ENCODE peak calls at places on chromosomes 3 and 15, in five cellular contexts. W is spleen, Z is adrenal gland, I is psoas muscle, V is testis. Q is an unnamed sample.

GRCh38 chr3:189099505-189100290 is 72.1 kb upstream of the TPRG1 start:
- DNase-seq in Z (peak; percentile 22), I (peak; percentile 68), V (peak; percentile 68), W (no peak), Q (peak; percentile 50)

GRCh38 chr3:42117175-42118008 is 26.2 kb downstream of the TRAK1 start:
- DNase-seq in W (no peak), V (peak; percentile 62), I (peak; percentile 74), Z (peak; percentile 43), Q (peak; percentile 53)

GRCh38 chr3:4474683-4475490 is 7.8 kb upstream of the SUMF1 start:
- DNase-seq in I (no peak), Z (peak; percentile 67), V (peak; percentile 43), W (no peak), Q (peak; percentile 26)

GRCh38 chr3:156341831-156342416 is 213.0 kb downstream of the SSR3 start:
- DNase-seq in I (no peak), W (no peak), V (no peak), Z (no peak), Q (no peak)

GRCh38 chr3:174202561-174202960 is 656.6 kb upstream of the NAALADL2 start:
- DNase-seq in W (no peak), Z (no peak), V (no peak), I (no peak), Q (no peak)

GRCh38 chr3:196557236-196557635 is 11.1 kb downstream of the WDR53 start:
- DNase-seq in W (no peak), Z (no peak), V (no peak), I (no peak), Q (no peak)

GRCh38 chr3:4674216-4674615 is 181.1 kb downstream of the ITPR1 start:
- DNase-seq in Z (no peak), V (no peak), W (no peak), I (no peak), Q (no peak)

GRCh38 chr3:29644261-29644660 is 363.4 kb downstream of the RBMS3 start:
- DNase-seq in I (no peak), W (no peak), Z (no peak), V (no peak), Q (no peak)

GRCh38 chr3:115671761-115672455 is 48.6 kb downstream of the GAP43 start:
- DNase-seq in I (no peak), Z (peak; percentile 26), V (no peak), W (no peak), Q (no peak)

GRCh38 chr15:44492040-44492439 is 44.9 kb upstream of the EIF3J start:
- DNase-seq in Z (no peak), W (no peak), V (no peak), I (no peak), Q (no peak)

GRCh38 chr3:127209840-127210653 is 17.1 kb downstream of the PRR23E start:
- DNase-seq in Z (no peak), V (no peak), W (peak; percentile 68), I (no peak), Q (no peak)

GRCh38 chr15:57218826-57219576 is 157.3 kb upstream of the CGNL1 start:
- DNase-seq in Z (no peak), I (no peak), W (no peak), V (no peak), Q (no peak)

GRCh38 chr3:17052348-17052747 is 167.6 kb downstream of the PLCL2 start:
- DNase-seq in I (no peak), Z (no peak), V (no peak), W (no peak), Q (no peak)

GRCh38 chr3:157606392-157607197 is 103.4 kb upstream of the VEPH1 start:
- DNase-seq in Z (peak; percentile 67), I (peak; percentile 65), W (no peak), V (peak; percentile 75), Q (peak; percentile 33)

GRCh38 chr15:33283603-33284002 is 27.2 kb upstream of the RYR3 start:
- DNase-seq in W (no peak), V (no peak), Z (no peak), I (no peak), Q (no peak)

GRCh38 chr3:43190682-43191081 is 84.8 kb upstream of the POMGNT2 start:
- DNase-seq in Z (no peak), W (no peak), V (no peak), I (no peak), Q (no peak)

GRCh38 chr3:125115640-125116039 is 59.8 kb upstream of the HEG1 start:
- DNase-seq in V (peak; percentile 37), W (no peak), I (no peak), Z (peak; percentile 46), Q (peak; percentile 26)

GRCh38 chr3:56616479-56617006 is 59.6 kb downstream of the CCDC66 start:
- DNase-seq in W (no peak), Z (no peak), I (no peak), V (no peak), Q (no peak)

GRCh38 chr3:197458179-197458707 is 97.5 kb downstream of the BDH1 start:
- DNase-seq in V (peak; percentile 57), W (peak; percentile 21), Z (no peak), I (no peak), Q (no peak)

DNA sequence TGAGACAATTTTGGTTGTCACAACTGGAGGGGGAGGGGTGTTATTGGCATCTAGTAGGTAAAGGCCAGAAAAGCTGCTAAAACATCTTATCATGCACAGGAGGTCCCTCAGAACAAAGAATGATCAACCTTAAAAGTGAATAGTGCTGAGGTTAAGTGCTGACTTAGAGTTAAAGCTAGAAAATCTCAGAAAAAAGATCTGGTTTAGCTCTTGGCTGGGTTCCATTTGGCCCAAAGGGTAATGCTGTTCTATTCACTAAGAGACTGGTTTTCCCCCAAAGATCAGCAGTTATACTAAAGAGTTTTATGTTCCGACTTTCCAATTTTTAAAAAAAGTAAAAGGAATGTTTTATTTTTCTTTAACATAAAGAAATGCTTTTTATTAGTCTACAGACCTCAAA is 15.6 kb downstream of the DCBLD2 start:
- DNase-seq in Z (no peak), W (no peak), V (no peak), I (no peak), Q (no peak)
- H3K4me1 ChIP-seq in Z (peaks cover 38% of the 10 kb centered on the region), W (no peaks in the 10 kb centered on the region), V (peaks cover 42% of the 10 kb centered on the region), I (peaks cover 17% of the 10 kb centered on the region), Q (peaks cover 77% of the 10 kb centered on the region)

GRCh38 chr3:187044871-187045552 is 94.3 kb downstream of the RPL39L start:
- DNase-seq in W (no peak), Z (peak; percentile 30), V (no peak), I (no peak), Q (peak; percentile 69)
- TF ChIP-seq CTCF in W (no peak), Z (no peak), V (no peak), I (no peak), Q (no peak)

DNA sequence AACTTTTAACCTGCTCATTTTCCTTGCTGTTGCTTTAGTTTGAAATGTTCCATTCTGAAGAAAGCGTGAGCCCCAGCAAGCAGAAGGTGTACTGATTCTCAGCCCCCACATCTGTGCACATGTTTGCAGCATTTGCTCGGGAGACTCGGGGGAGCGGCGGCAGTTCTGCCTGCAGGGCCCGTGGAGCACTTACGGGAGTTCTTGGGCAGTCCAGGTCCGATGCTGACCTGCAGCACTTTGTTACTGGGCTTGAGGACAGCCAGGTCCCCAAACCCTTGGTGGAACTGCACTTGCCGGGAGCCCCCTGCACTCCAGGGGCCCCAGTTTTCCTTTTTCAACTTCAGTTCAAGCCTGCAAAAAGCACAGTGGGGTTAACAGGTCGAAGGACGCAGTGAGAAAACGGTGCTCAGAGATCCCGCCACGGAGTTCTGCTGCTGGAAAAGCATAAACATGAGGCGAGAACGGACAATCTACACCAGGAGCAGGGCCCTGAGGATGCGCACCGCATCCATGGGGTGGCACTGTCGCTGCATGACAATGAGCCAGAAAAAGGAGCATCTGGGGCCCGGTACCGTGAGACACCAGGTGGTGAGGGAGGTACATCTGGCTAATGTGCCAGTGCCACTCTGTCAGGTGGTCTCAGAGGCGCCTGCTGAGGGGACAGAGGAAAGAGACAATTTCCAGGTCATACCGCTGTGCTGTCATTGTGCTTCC is 45.6 kb upstream of the LDHAL6B start:
- DNase-seq in Z (peak; percentile 30), I (no peak), V (peak; percentile 34), W (no peak), Q (no peak)
- H3K4me3 ChIP-seq in Z (no peak overlapping the region), I (no peak overlapping the region), V (no peak overlapping the region), W (no peak overlapping the region), Q (no peak overlapping the region)

DNA sequence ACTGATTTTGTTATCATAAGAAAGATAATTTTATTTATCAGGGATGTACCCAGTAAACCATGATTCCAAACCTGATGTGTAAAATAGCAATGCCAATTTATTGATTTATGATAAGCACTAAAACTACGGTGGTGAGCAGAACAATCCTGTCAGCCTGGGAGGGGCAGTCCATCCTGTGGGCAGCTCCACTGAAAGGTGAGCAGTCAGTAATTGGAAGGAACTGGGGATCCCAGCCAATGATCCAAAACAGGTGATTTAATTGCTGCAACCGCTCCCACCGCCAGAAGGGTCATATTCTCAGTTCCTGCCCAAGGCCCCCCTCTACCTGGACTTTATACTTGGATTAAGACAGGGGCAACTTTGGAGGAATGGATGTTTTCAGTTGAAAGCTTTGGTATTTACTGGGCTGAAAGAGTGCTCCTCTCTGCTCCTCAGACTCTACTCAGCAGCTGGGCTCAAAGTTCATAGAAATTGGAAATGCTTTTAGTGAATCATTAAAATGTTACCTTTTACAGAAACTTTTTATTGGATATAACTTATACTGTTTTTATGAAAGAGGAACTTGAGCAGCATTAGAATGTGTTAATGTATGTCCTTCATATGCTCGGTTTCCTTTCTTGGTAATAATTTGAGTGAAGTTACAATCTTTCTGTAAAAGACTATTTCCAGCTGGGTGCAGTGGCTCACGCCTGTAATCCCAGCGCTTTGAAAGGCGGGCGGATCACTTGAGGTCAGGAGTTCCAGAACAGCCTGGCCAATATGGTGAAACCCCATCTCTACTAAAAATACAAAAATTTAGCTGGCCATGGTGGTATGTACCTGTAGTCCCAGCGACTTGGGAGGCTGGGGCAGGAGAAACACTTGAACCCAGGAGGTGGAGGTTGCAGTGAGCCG is 198.6 kb upstream of the IL12A start:
- DNase-seq in V (no peak), I (no peak), W (no peak), Z (no peak), Q (no peak)
- H3K4me1 ChIP-seq in V (no peaks in the 10 kb centered on the region), I (no peaks in the 10 kb centered on the region), W (no peaks in the 10 kb centered on the region), Z (no peaks in the 10 kb centered on the region), Q (peaks cover 78% of the 10 kb centered on the region)